ENCODE peak calls at places on chromosome 19, in ten cellular contexts. U, J, B, O, L, W, E, K, G and N are unnamed samples.

GRCh38 chr19:40702337-40703012 is 12.0 kb upstream of the NUMBL start:
- DNase-seq in U (no peak), J (peak; percentile 71), B (no peak), O (no peak), L (no peak), W (no peak), E (no peak), K (no peak), G (no peak), N (peak; percentile 74)

GRCh38 chr19:38769635-38770211 is 3.6 kb downstream of the LGALS7 start:
- DNase-seq in U (peak; percentile 68), J (peak; percentile 83), B (peak; percentile 95), O (peak; percentile 92), L (peak; percentile 94), W (peak; percentile 86), E (peak; percentile 84), K (peak; percentile 76), G (peak; percentile 69), N (peak; percentile 92)

GRCh38 chr19:39469567-39469966 is 11.1 kb upstream of the TIMM50 start:
- DNase-seq in U (no peak), J (no peak), B (no peak), O (no peak), L (no peak), W (no peak), E (no peak), K (no peak), G (no peak), N (no peak)

GRCh38 chr19:7397687-7398086 is 49.0 kb downstream of the ARHGEF18 start:
- DNase-seq in U (no peak), J (no peak), B (no peak), O (no peak), L (no peak), W (no peak), E (no peak), K (no peak), G (no peak), N (no peak)

GRCh38 chr19:31332096-31332495 is 17.1 kb downstream of the TSHZ3 start:
- DNase-seq in U (no peak), J (no peak), B (no peak), O (no peak), L (no peak), W (no peak), E (no peak), K (no peak), G (no peak), N (peak; percentile 17)

GRCh38 chr19:18223860-18224524 is 2.2 kb downstream of the PDE4C start:
- DNase-seq in U (peak; percentile 56), J (peak; percentile 37), B (no peak), O (no peak), L (peak; percentile 48), W (peak; percentile 17), E (no peak), K (no peak), G (no peak), N (no peak)

GRCh38 chr19:18941628-18942354 is 774 bp upstream of the HOMER3 start:
- DNase-seq in U (no peak), J (peak; percentile 32), B (no peak), O (no peak), L (no peak), W (no peak), E (no peak), K (no peak), G (no peak), N (no peak)

GRCh38 chr19:39381910-39382611 is 8.8 kb downstream of the PAF1 start:
- DNase-seq in U (no peak), J (no peak), B (no peak), O (no peak), L (no peak), W (no peak), E (no peak), K (no peak), G (no peak), N (no peak)

GRCh38 chr19:10230904-10231623 is at the start of gene S1PR2:
- DNase-seq in U (peak; percentile 67), J (peak; percentile 80), B (peak; percentile 90), O (peak; percentile 69), L (peak; percentile 72), W (peak; percentile 68), E (peak; percentile 73), K (no peak), G (peak; percentile 49), N (peak; percentile 73)
- TF ChIP-seq POLR2A in U (peak; percentile 28), J (no peak), B (peak; percentile 41), O (peak; percentile 22), L (peak; percentile 42), W (peak; percentile 5), E (no peak), K (no peak), G (peak; percentile 23), N (no peak)

DNA sequence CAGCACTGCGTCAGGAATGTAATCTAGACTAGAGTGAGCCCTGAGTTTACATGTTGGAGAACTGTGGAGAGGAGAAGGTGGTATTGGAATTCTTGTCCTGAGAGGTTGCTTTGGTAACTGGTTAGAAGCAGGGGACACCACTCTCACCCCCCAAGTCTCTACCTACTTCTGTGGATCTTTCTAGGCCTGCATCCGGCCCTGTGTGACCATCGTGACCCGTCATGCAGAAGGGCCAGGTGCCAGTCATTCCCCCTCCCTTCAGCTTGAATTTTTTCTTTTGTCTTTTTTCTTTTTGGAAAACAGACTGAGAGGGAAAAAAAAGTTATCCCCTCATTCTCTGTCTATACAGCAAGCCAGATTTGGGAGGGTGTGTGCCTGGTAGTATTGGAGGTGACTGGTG is 31.8 kb downstream of the NFIX start:
- DNase-seq in U (no peak), J (no peak), B (no peak), O (no peak), L (no peak), W (no peak), E (no peak), K (no peak), G (no peak), N (no peak)
- H3K4me3 ChIP-seq in U (no peak overlapping the region), J (peak overlapping the region; percentile 33), B (peak overlapping the region; percentile 55), O (no peak overlapping the region), L (peak overlapping the region; percentile 42), W (no peak overlapping the region), E (peak overlapping the region; percentile 75), K (no peak overlapping the region), G (peak overlapping the region; percentile 51), N (peak overlapping the region; percentile 38)

GRCh38 chr19:48004236-48004635 is 9.8 kb downstream of the ELSPBP1 start:
- DNase-seq in U (no peak), J (no peak), B (no peak), O (no peak), L (no peak), W (no peak), E (no peak), K (no peak), G (no peak), N (no peak)

GRCh38 chr19:48000846-48001245 is 6.4 kb downstream of the ELSPBP1 start:
- DNase-seq in U (no peak), J (no peak), B (no peak), O (no peak), L (no peak), W (no peak), E (no peak), K (no peak), G (no peak), N (no peak)

GRCh38 chr19:48010932-48011758 is 16.7 kb downstream of the ELSPBP1 start:
- DNase-seq in U (no peak), J (no peak), B (no peak), O (no peak), L (no peak), W (no peak), E (no peak), K (no peak), G (no peak), N (no peak)

GRCh38 chr19:48006762-48007161 is 12.3 kb downstream of the ELSPBP1 start:
- DNase-seq in U (no peak), J (no peak), B (no peak), O (no peak), L (no peak), W (no peak), E (no peak), K (no peak), G (no peak), N (no peak)
- TF ChIP-seq POLR2A in U (no peak), J (no peak), B (no peak), O (no peak), L (no peak), W (no peak), E (no peak), K (no peak), G (no peak), N (no peak)

GRCh38 chr19:1016647-1017114 is 4.2 kb downstream of the TMEM259 start:
- DNase-seq in U (no peak), J (no peak), B (no peak), O (no peak), L (peak; percentile 49), W (no peak), E (no peak), K (no peak), G (no peak), N (no peak)
- H3K4me3 ChIP-seq in U (no peak overlapping the region), J (no peak overlapping the region), B (peak overlapping the region; percentile 25), O (no peak overlapping the region), L (no peak overlapping the region), W (no peak overlapping the region), E (peak overlapping the region; percentile 58), K (no peak overlapping the region), G (no peak overlapping the region), N (peak overlapping the region; percentile 2)

GRCh38 chr19:10283301-10283733 is 3.4 kb upstream of the ICAM4 start:
- DNase-seq in U (no peak), J (no peak), B (no peak), O (no peak), L (peak; percentile 60), W (peak; percentile 72), E (no peak), K (no peak), G (no peak), N (no peak)

GRCh38 chr19:10286803-10287737 is at the start of gene ICAM4:
- DNase-seq in U (peak; percentile 51), J (peak; percentile 45), B (no peak), O (no peak), L (peak; percentile 80), W (peak; percentile 41), E (no peak), K (no peak), G (no peak), N (peak; percentile 81)

GRCh38 chr19:10284641-10285278 is 2.0 kb upstream of the ICAM4 start:
- DNase-seq in U (no peak), J (no peak), B (no peak), O (no peak), L (no peak), W (no peak), E (no peak), K (no peak), G (no peak), N (no peak)

GRCh38 chr19:10283786-10284540 is 2.8 kb upstream of the ICAM4 start:
- DNase-seq in U (no peak), J (no peak), B (no peak), O (no peak), L (peak; percentile 51), W (no peak), E (no peak), K (no peak), G (no peak), N (no peak)

DNA sequence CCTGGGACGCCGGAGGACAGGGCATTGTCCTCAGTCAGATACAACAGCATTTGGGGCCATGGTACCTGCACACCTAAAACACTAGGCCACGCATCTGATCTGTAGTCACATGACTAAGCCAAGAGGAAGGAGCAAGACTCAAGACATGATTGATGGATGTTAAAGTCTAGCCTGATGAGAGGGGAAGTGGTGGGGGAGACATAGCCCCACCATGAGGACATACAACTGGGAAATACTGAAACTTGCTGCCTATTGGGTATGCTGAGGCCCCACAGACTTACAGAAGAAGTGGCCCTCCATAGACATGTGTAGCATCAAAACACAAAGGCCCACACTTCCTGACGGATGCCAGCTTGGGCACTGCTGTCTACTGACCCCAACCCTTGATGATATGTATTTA is 1.4 kb upstream of the ICAM4 start:
- DNase-seq in U (no peak), J (no peak), B (no peak), O (no peak), L (no peak), W (no peak), E (no peak), K (no peak), G (no peak), N (no peak)
- TF ChIP-seq POLR2A in U (no peak), J (no peak), B (no peak), O (no peak), L (no peak), W (no peak), E (no peak), K (no peak), G (no peak), N (no peak)